ENCODE peak calls at places on chromosomes 4 and X, in six cellular contexts. One of them, this sample, is unnamed.

GRCh38 chrX:155112171-155112570 is 40.9 kb downstream of the BRCC3 start:
- DNase-seq in transverse colon: no peak
- DNase-seq in cardiac fibroblast: no peak
- DNase-seq in fibroblast of lung: no peak
- DNase-seq in OCI-LY7: no peak
- DNase-seq in lower leg skin: no peak
- DNase-seq in this sample: no peak

GRCh38 chrX:97332963-97333362 is 449.3 kb downstream of the RPA4 start:
- DNase-seq in transverse colon: no peak
- DNase-seq in cardiac fibroblast: peak
- DNase-seq in fibroblast of lung: peak
- DNase-seq in OCI-LY7: no peak
- DNase-seq in lower leg skin: no peak
- DNase-seq in this sample: no peak

GRCh38 chr4:183098080-183098722 is 856 bp upstream of the WWC2 start:
- DNase-seq in transverse colon: peak
- DNase-seq in cardiac fibroblast: peak
- DNase-seq in fibroblast of lung: peak
- DNase-seq in OCI-LY7: no peak
- DNase-seq in lower leg skin: peak
- DNase-seq in this sample: peak

GRCh38 chr4:188930822-188931221 is 791.6 kb downstream of the TRIML1 start:
- DNase-seq in transverse colon: no peak
- DNase-seq in cardiac fibroblast: no peak
- DNase-seq in fibroblast of lung: no peak
- DNase-seq in OCI-LY7: peak
- DNase-seq in lower leg skin: no peak
- DNase-seq in this sample: no peak

GRCh38 chr4:122666527-122667245 is 45.8 kb upstream of the IL21 start:
- DNase-seq in transverse colon: no peak
- DNase-seq in cardiac fibroblast: peak
- DNase-seq in fibroblast of lung: peak
- DNase-seq in OCI-LY7: no peak
- DNase-seq in lower leg skin: no peak
- DNase-seq in this sample: no peak

GRCh38 chr4:23945521-23946017 is 55.7 kb upstream of the PPARGC1A start:
- DNase-seq in transverse colon: peak
- DNase-seq in cardiac fibroblast: peak
- DNase-seq in fibroblast of lung: peak
- DNase-seq in OCI-LY7: no peak
- DNase-seq in lower leg skin: peak
- DNase-seq in this sample: peak

GRCh38 chr4:182416101-182416500 is 172.9 kb downstream of the TENM3 start:
- DNase-seq in transverse colon: no peak
- DNase-seq in cardiac fibroblast: no peak
- DNase-seq in fibroblast of lung: no peak
- DNase-seq in OCI-LY7: no peak
- DNase-seq in lower leg skin: no peak
- DNase-seq in this sample: no peak

GRCh38 chr4:179196511-179196910 is 1754.3 kb upstream of the AGA start:
- DNase-seq in transverse colon: no peak
- DNase-seq in cardiac fibroblast: peak
- DNase-seq in fibroblast of lung: peak
- DNase-seq in OCI-LY7: no peak
- DNase-seq in lower leg skin: no peak
- DNase-seq in this sample: no peak

GRCh38 chrX:30253257-30253656 is 6.3 kb downstream of the MAGEB1 start:
- DNase-seq in transverse colon: no peak
- DNase-seq in cardiac fibroblast: no peak
- DNase-seq in fibroblast of lung: no peak
- DNase-seq in OCI-LY7: no peak
- DNase-seq in lower leg skin: no peak
- DNase-seq in this sample: no peak

GRCh38 chr4:15469402-15470148 is at the start of gene CC2D2A:
- DNase-seq in transverse colon: peak
- DNase-seq in cardiac fibroblast: peak
- DNase-seq in fibroblast of lung: peak
- DNase-seq in OCI-LY7: no peak
- DNase-seq in lower leg skin: no peak
- DNase-seq in this sample: peak

GRCh38 chr4:8200302-8200975 is 1.3 kb downstream of the SH3TC1 start:
- DNase-seq in transverse colon: peak
- DNase-seq in cardiac fibroblast: peak
- DNase-seq in fibroblast of lung: no peak
- DNase-seq in OCI-LY7: peak
- DNase-seq in lower leg skin: peak
- DNase-seq in this sample: peak

GRCh38 chr4:168805341-168805740 is 204.7 kb downstream of the CBR4 start:
- DNase-seq in transverse colon: no peak
- DNase-seq in cardiac fibroblast: no peak
- DNase-seq in fibroblast of lung: no peak
- DNase-seq in OCI-LY7: no peak
- DNase-seq in lower leg skin: no peak
- DNase-seq in this sample: no peak

GRCh38 chr4:40264995-40265909 is 68.4 kb downstream of the RHOH start:
- DNase-seq in transverse colon: peak
- DNase-seq in cardiac fibroblast: peak
- DNase-seq in fibroblast of lung: peak
- DNase-seq in OCI-LY7: peak
- DNase-seq in lower leg skin: no peak
- DNase-seq in this sample: peak

GRCh38 chr4:71607780-71608673 is 175.9 kb downstream of the GC start:
- DNase-seq in transverse colon: no peak
- DNase-seq in cardiac fibroblast: peak
- DNase-seq in fibroblast of lung: peak
- DNase-seq in OCI-LY7: no peak
- DNase-seq in lower leg skin: no peak
- DNase-seq in this sample: no peak

GRCh38 chr4:185865901-185866328 is 53.9 kb upstream of the SORBS2 start:
- DNase-seq in transverse colon: peak
- DNase-seq in cardiac fibroblast: peak
- DNase-seq in fibroblast of lung: peak
- DNase-seq in OCI-LY7: no peak
- DNase-seq in lower leg skin: no peak
- DNase-seq in this sample: peak

GRCh38 chr4:65600656-65601055 is 69.6 kb downstream of the EPHA5 start:
- DNase-seq in transverse colon: no peak
- DNase-seq in cardiac fibroblast: no peak
- DNase-seq in fibroblast of lung: peak
- DNase-seq in OCI-LY7: no peak
- DNase-seq in lower leg skin: no peak
- DNase-seq in this sample: no peak

GRCh38 chr4:10173039-10173753 is 56.6 kb upstream of the WDR1 start:
- DNase-seq in transverse colon: peak
- DNase-seq in cardiac fibroblast: peak
- DNase-seq in fibroblast of lung: peak
- DNase-seq in OCI-LY7: no peak
- DNase-seq in lower leg skin: no peak
- DNase-seq in this sample: peak

GRCh38 chr4:8728536-8729407 is 136.2 kb downstream of the CPZ start:
- DNase-seq in transverse colon: peak
- DNase-seq in cardiac fibroblast: no peak
- DNase-seq in fibroblast of lung: no peak
- DNase-seq in OCI-LY7: no peak
- DNase-seq in lower leg skin: peak
- DNase-seq in this sample: no peak

GRCh38 chrX:125203737-125204578 is 115.7 kb upstream of the TEX13C start:
- DNase-seq in transverse colon: no peak
- DNase-seq in cardiac fibroblast: no peak
- DNase-seq in fibroblast of lung: peak
- DNase-seq in OCI-LY7: no peak
- DNase-seq in lower leg skin: peak
- DNase-seq in this sample: no peak

GRCh38 chr4:159401791-159402380 is 299.0 kb downstream of the RAPGEF2 start:
- DNase-seq in transverse colon: no peak
- DNase-seq in cardiac fibroblast: peak
- DNase-seq in fibroblast of lung: peak
- DNase-seq in OCI-LY7: no peak
- DNase-seq in lower leg skin: no peak
- DNase-seq in this sample: no peak

GRCh38 chr4:108129226-108129625 is 39.5 kb downstream of the LEF1 start:
- DNase-seq in transverse colon: no peak
- DNase-seq in cardiac fibroblast: no peak
- DNase-seq in fibroblast of lung: no peak
- DNase-seq in OCI-LY7: no peak
- DNase-seq in lower leg skin: no peak
- DNase-seq in this sample: no peak

GRCh38 chr4:100736651-100737450 is 219.0 kb upstream of the EMCN start:
- DNase-seq in transverse colon: no peak
- DNase-seq in cardiac fibroblast: peak
- DNase-seq in fibroblast of lung: peak
- DNase-seq in OCI-LY7: no peak
- DNase-seq in lower leg skin: no peak
- DNase-seq in this sample: peak

GRCh38 chrX:126137899-126138298 is 28.2 kb downstream of the DCAF12L2 start:
- DNase-seq in transverse colon: no peak
- DNase-seq in cardiac fibroblast: no peak
- DNase-seq in fibroblast of lung: no peak
- DNase-seq in OCI-LY7: peak
- DNase-seq in lower leg skin: no peak
- DNase-seq in this sample: no peak

GRCh38 chrX:150229481-150229880 is 133.6 kb upstream of the MAMLD1 start:
- DNase-seq in transverse colon: no peak
- DNase-seq in cardiac fibroblast: no peak
- DNase-seq in fibroblast of lung: no peak
- DNase-seq in OCI-LY7: no peak
- DNase-seq in lower leg skin: peak
- DNase-seq in this sample: no peak

GRCh38 chr4:55255171-55255570 is 90.9 kb upstream of the SRD5A3 start:
- DNase-seq in transverse colon: no peak
- DNase-seq in cardiac fibroblast: peak
- DNase-seq in fibroblast of lung: peak
- DNase-seq in OCI-LY7: no peak
- DNase-seq in lower leg skin: no peak
- DNase-seq in this sample: no peak

GRCh38 chr4:142815834-142816233 is 30.3 kb downstream of the INPP4B start:
- DNase-seq in transverse colon: no peak
- DNase-seq in cardiac fibroblast: peak
- DNase-seq in fibroblast of lung: peak
- DNase-seq in OCI-LY7: no peak
- DNase-seq in lower leg skin: no peak
- DNase-seq in this sample: no peak

GRCh38 chrX:110167952-110168451 is 149.9 kb downstream of the AMMECR1 start:
- DNase-seq in transverse colon: peak
- DNase-seq in cardiac fibroblast: no peak
- DNase-seq in fibroblast of lung: peak
- DNase-seq in OCI-LY7: peak
- DNase-seq in lower leg skin: no peak
- DNase-seq in this sample: peak

GRCh38 chr4:39320381-39321115 is 45.6 kb downstream of the RFC1 start:
- DNase-seq in transverse colon: no peak
- DNase-seq in cardiac fibroblast: peak
- DNase-seq in fibroblast of lung: peak
- DNase-seq in OCI-LY7: no peak
- DNase-seq in lower leg skin: no peak
- DNase-seq in this sample: no peak

GRCh38 chr4:28451346-28451745 is 1590.7 kb downstream of the STIM2 start:
- DNase-seq in transverse colon: no peak
- DNase-seq in cardiac fibroblast: no peak
- DNase-seq in fibroblast of lung: no peak
- DNase-seq in OCI-LY7: no peak
- DNase-seq in lower leg skin: no peak
- DNase-seq in this sample: no peak
- H3K4me3 ChIP-seq in transverse colon: no peak
- H3K4me3 ChIP-seq in cardiac fibroblast: no peak
- H3K4me3 ChIP-seq in fibroblast of lung: no peak
- H3K4me3 ChIP-seq in OCI-LY7: no peak
- H3K4me3 ChIP-seq in lower leg skin: no peak
- H3K4me3 ChIP-seq in this sample: no peak

DNA sequence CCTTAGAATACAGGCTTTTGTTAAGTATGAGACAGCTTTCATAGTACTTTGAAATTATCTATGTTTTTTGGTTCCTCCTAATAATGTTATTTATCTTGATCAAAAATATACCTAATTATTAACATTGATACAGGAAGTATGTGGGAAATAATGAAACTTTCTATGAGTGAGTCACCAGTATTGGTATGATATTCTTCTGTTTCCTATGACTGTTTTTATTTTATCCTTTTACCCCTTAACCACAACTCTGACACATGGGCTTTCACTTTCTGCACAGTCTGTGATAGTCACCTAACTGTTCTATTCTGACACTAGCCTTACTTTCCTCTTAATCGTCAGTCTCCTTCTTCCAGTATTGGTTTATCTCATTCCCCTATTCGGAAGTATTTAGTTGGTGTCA is 4.7 kb downstream of the THAP9 start:
- DNase-seq in transverse colon: no peak
- DNase-seq in cardiac fibroblast: peak
- DNase-seq in fibroblast of lung: peak
- DNase-seq in OCI-LY7: no peak
- DNase-seq in lower leg skin: no peak
- DNase-seq in this sample: peak
- H3K4me3 ChIP-seq in transverse colon: no peak
- H3K4me3 ChIP-seq in cardiac fibroblast: no peak
- H3K4me3 ChIP-seq in fibroblast of lung: no peak
- H3K4me3 ChIP-seq in OCI-LY7: peak
- H3K4me3 ChIP-seq in lower leg skin: no peak
- H3K4me3 ChIP-seq in this sample: no peak

GRCh38 chr4:99574530-99575314 is at the start of gene MTTP:
- DNase-seq in transverse colon: no peak
- DNase-seq in cardiac fibroblast: no peak
- DNase-seq in fibroblast of lung: no peak
- DNase-seq in OCI-LY7: peak
- DNase-seq in lower leg skin: no peak
- DNase-seq in this sample: peak
- H3K4me3 ChIP-seq in transverse colon: no peak
- H3K4me3 ChIP-seq in cardiac fibroblast: no peak
- H3K4me3 ChIP-seq in fibroblast of lung: no peak
- H3K4me3 ChIP-seq in OCI-LY7: no peak
- H3K4me3 ChIP-seq in lower leg skin: no peak
- H3K4me3 ChIP-seq in this sample: peak

DNA sequence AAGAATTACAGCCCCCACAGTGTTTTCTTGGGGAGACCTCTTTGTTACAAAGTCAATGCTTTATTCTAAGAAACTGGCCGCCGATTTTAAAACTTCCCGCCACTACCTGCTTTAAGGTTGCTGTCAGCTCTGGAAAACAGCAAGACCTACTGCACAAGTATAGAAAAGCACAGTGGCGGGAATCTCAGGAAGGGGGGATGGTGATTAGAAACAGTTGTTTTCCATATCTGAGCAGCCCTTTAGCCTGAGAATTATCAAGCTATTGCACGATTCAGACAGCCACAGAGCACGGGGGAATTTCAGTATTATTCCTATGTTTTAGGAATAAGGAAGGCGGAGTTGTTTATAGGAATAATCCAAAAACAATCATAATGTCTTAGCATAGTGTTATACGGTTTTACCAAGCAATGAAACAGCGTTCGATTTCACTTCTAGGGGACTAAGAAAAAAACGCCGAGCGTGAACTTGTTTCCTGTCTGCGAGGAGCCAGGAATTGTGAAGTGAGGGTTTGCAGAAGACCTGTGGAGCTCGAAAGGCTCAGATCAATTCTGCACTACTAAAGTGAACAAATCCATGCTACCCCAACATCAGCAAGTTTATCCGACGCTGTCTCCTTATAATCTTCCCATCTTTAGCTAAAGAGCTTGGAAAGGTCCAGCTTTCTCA is 81.3 kb downstream of the HMGN5 start:
- DNase-seq in transverse colon: no peak
- DNase-seq in cardiac fibroblast: no peak
- DNase-seq in fibroblast of lung: no peak
- DNase-seq in OCI-LY7: peak
- DNase-seq in lower leg skin: no peak
- DNase-seq in this sample: peak
- H3K4me3 ChIP-seq in transverse colon: peak
- H3K4me3 ChIP-seq in cardiac fibroblast: peak
- H3K4me3 ChIP-seq in fibroblast of lung: peak
- H3K4me3 ChIP-seq in OCI-LY7: peak
- H3K4me3 ChIP-seq in lower leg skin: peak
- H3K4me3 ChIP-seq in this sample: no peak